ENCODE peak calls at places on chromosomes 7 and 10, in eight cellular contexts. E is T-cell, X is GM18507, T is fibroblast of lung, L is H7, H is posterior cingulate gyrus, B is Right ventricle myocardium superior, A is NCI-H146. Q is an unnamed sample.

GRCh38 chr7:44961844-44962482 is 16.9 kb downstream of the MYO1G start:
- DNase-seq in E (no peak), X (no peak), T (no peak), L (peak; percentile 80), H (no peak), B (no peak), A (no peak), Q (no peak)

GRCh38 chr7:67738958-67739357 is 742.3 kb downstream of the TYW1 start:
- DNase-seq in E (no peak), X (no peak), T (peak; percentile 43), L (no peak), H (no peak), B (no peak), A (no peak), Q (no peak)

GRCh38 chr7:41029072-41029492 is 673.8 kb downstream of the INHBA start:
- DNase-seq in E (no peak), X (no peak), T (peak; percentile 88), L (no peak), H (no peak), B (no peak), A (no peak), Q (no peak)

GRCh38 chr10:24350111-24350921 is 141.4 kb downstream of the KIAA1217 start:
- DNase-seq in E (no peak), X (no peak), T (peak; percentile 46), L (no peak), H (no peak), B (no peak), A (no peak), Q (no peak)

GRCh38 chr10:71126432-71126831 is 85.9 kb upstream of the UNC5B start:
- DNase-seq in E (no peak), X (no peak), T (no peak), L (peak; percentile 16), H (no peak), B (no peak), A (no peak), Q (no peak)

GRCh38 chr7:18859331-18859730 is 258.1 kb downstream of the TWIST1 start:
- DNase-seq in E (no peak), X (no peak), T (peak; percentile 75), L (no peak), H (no peak), B (no peak), A (no peak), Q (no peak)

GRCh38 chr10:12909836-12910185 is 91.7 kb downstream of the CCDC3 start:
- DNase-seq in E (no peak), X (no peak), T (peak; percentile 27), L (no peak), H (no peak), B (no peak), A (no peak), Q (no peak)

GRCh38 chr10:102988404-102989314 is 70.6 kb downstream of the CNNM2 start:
- DNase-seq in E (no peak), X (no peak), T (peak; percentile 46), L (no peak), H (no peak), B (no peak), A (no peak), Q (no peak)

GRCh38 chr7:123661765-123662164 is 6.1 kb downstream of the LMOD2 start:
- DNase-seq in E (no peak), X (no peak), T (no peak), L (no peak), H (no peak), B (no peak), A (no peak), Q (no peak)

Q was measured in WTC11.